ENCODE peak calls at places on chromosome 7, in eight cellular contexts. X is A549, V is HCT116, P is H1, K is adrenal gland, J is tibial nerve, E is gastrocnemius medialis, N is stomach. L is an unnamed sample. For H3K4me1, the result is how much of the 10 kb centered on the place peaks cover.

GRCh38 chr7:155247479-155248365 is 50.0 kb upstream of the INSIG1 start:
- DNase-seq in K (no peak), J (no peak), N (no peak), X (no peak), E (no peak), V (no peak), P (no peak), L (no peak)

GRCh38 chr7:158971214-158971613 is 114.9 kb downstream of the DYNC2I1 start:
- DNase-seq in N (no peak), X (no peak), V (no peak), K (no peak), J (no peak), P (no peak), E (no peak), L (no peak)

GRCh38 chr7:132755538-132756481 is 179.5 kb upstream of the PLXNA4 start:
- DNase-seq in V (no peak), P (no peak), X (no peak), N (no peak), J (no peak), E (no peak), K (peak), L (no peak)

GRCh38 chr7:26436996-26437547 is 145.4 kb downstream of the SNX10 start:
- DNase-seq in J (no peak), E (no peak), K (no peak), P (no peak), N (no peak), X (no peak), V (no peak), L (no peak)

GRCh38 chr7:141433698-141434097 is 117.5 kb upstream of the AGK start:
- DNase-seq in P (no peak), K (no peak), N (no peak), X (no peak), V (no peak), J (no peak), E (no peak), L (no peak)

GRCh38 chr7:131057015-131057518 is 270.6 kb upstream of the MKLN1 start:
- DNase-seq in E (no peak), J (no peak), V (no peak), P (no peak), X (no peak), N (no peak), K (no peak), L (no peak)

GRCh38 chr7:156907656-156908055 is 14.7 kb upstream of the LMBR1 start:
- DNase-seq in P (no peak), J (no peak), K (no peak), X (no peak), N (no peak), V (no peak), E (no peak), L (no peak)

GRCh38 chr7:90749262-90749661 is 153.1 kb downstream of the CDK14 start:
- DNase-seq in K (no peak), P (no peak), V (no peak), E (no peak), X (no peak), J (no peak), N (no peak), L (no peak)

GRCh38 chr7:17183630-17184328 is 114.7 kb upstream of the AHR start:
- DNase-seq in E (no peak), X (no peak), V (no peak), P (no peak), K (no peak), N (no peak), J (no peak), L (no peak)

GRCh38 chr7:66227808-66228207 is 22.7 kb downstream of the TPST1 start:
- DNase-seq in E (no peak), J (no peak), P (no peak), X (no peak), V (no peak), K (no peak), N (no peak), L (no peak)

GRCh38 chr7:16028103-16028502 is 341.6 kb upstream of the MEOX2 start:
- DNase-seq in J (no peak), P (no peak), E (no peak), V (no peak), X (no peak), K (no peak), N (no peak), L (no peak)

GRCh38 chr7:732094-732541 is 5.0 kb upstream of the PRKAR1B start:
- DNase-seq in J (no peak), V (peak), E (peak), N (peak), K (peak), X (peak), P (no peak), L (peak)

GRCh38 chr7:111424768-111425167 is 137.5 kb downstream of the IMMP2L start:
- DNase-seq in N (no peak), V (no peak), E (no peak), P (no peak), J (no peak), K (no peak), X (no peak), L (no peak)

GRCh38 chr7:132654150-132654549 is 77.9 kb upstream of the PLXNA4 start:
- DNase-seq in J (no peak), P (peak), X (peak), K (no peak), E (no peak), N (no peak), V (peak), L (no peak)

GRCh38 chr7:158973440-158973839 is 117.1 kb downstream of the DYNC2I1 start:
- DNase-seq in E (no peak), P (peak), V (peak), J (no peak), N (peak), K (peak), X (no peak), L (no peak)

GRCh38 chr7:139681463-139681755 is 96.4 kb downstream of the HIPK2 start:
- DNase-seq in X (no peak), N (no peak), E (no peak), V (peak), P (no peak), J (no peak), K (no peak), L (no peak)
- TF ChIP-seq POLR2A in X (no peak), N (no peak), E (no peak), V (no peak), P (no peak), J (no peak), K (no peak), L (no peak)

GRCh38 chr7:102287082-102287464 is 405 bp downstream of the SH2B2 start:
- DNase-seq in E (no peak), V (no peak), N (no peak), K (no peak), P (no peak), J (no peak), X (no peak), L (no peak)
- H3K4me1 ChIP-seq in E (under half), V (under half), N (under half), K (under half), P (under half), J (under half), X (under half), L (under half)

GRCh38 chr7:5822742-5823503 is 41.5 kb upstream of the RNF216 start:
- DNase-seq in X (peak), V (peak), K (peak), N (peak), J (peak), P (peak), E (peak), L (peak)
- TF ChIP-seq POLR2A in X (peak), V (no peak), K (peak), N (no peak), J (peak), P (no peak), E (peak), L (peak)

GRCh38 chr7:150953061-150953997 is 24.8 kb downstream of the KCNH2 start:
- DNase-seq in E (no peak), X (no peak), K (no peak), P (no peak), N (no peak), V (no peak), J (no peak), L (peak)
- H3K4me1 ChIP-seq in E (under half), X (under half), K (under half), P (under half), N (under half), V (under half), J (under half), L (under half)

DNA sequence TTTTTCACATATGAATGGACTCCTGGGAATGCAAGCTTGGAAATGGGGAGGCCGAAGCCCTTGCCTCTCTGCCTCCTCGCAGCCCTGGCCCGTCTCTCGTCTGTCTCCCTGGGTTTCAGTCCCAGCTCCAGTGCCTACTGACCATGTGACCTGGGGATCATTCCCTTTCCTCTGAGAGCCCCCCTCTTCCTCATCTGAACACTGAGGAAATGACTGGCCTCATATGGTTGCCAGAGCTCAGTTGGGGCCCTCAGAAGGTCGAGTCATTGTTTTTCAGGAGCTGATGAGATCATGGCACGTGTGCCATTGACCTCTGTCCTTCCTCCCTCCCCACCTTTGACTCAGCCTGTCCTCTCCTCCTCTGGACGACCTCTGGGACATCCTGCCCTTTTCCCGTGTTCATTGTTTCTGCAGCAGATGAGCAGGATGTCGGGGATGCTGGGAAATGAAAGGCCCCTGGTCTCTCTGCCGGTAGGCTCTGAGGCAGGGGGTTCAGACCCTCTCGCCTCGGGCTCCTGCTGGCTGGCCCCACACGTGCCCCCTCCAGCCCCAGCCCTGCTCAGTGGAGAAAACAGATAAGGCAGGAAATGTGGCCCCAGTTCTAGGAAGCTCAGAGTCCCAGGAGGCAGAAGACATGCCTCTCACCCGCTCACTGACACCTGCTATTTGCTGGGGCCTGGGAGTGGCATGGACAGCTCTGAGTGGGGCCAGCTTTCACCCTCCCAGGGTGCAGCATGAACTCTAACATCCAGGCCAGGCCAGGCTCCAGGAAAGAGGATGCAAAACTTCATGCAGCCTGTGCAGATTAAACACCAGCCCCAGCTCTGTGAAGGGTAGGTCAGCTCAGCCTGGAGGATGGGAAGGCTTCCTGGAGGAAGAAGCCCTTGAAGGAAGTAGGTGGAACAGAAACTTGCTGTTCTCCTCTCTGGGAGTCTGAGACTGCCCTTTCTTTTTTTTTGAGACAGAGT is 8.3 kb upstream of the PPP1R35 start:
- DNase-seq in J (no peak), K (peak), X (no peak), P (no peak), E (no peak), N (no peak), V (no peak), L (peak)
- TF ChIP-seq POLR2A in J (no peak), K (peak), X (no peak), P (no peak), E (peak), N (no peak), V (no peak), L (peak)

DNA sequence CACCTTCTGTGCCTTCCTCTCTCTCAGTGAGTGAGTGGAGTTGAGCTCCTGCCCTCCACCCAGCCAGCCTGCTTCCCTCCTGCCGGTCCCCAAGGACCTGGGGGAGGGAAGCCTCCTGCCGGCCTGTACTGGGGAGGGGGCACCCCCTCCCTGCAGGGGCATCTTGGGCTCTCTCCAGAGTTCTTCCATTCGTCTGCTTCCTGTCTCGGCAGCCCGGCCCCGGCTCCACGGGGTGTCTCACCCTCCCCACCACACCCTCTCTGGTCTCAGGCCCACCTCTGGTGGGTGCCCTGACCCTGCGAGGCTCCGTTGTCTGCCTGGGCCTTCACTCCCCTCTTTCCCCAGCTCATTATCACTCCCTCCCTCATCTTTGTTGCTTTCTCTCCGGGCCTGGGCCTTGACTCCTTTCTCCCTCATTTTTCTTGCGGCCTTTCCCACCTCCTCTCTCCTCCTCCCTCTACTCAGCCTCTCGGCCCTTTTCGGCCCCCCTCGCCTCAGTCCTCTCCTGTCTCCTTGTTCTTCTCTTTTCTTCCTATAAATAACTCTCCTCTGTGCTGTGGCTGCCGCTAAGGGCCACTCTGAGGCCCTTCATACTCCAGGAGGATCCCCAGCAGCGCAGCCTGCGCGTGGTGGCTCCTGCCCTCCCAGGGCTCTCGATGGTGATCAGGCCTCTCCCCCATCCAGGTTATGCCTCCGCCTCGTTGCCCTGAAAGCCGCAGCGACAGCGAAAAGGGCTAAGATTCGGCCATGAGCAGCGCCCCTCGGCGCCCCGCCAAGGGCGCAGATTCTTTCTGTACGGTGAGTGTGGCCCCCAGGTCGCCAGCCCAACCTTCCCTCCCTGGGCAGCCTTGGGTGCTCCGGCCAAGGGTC is 2.1 kb downstream of the SLC4A2 start:
- DNase-seq in X (no peak), K (no peak), V (no peak), P (peak), N (no peak), E (no peak), J (no peak), L (no peak)
- H3K4me1 ChIP-seq in X (under half), K (under half), V (half or more), P (under half), N (half or more), E (under half), J (under half), L (under half)

DNA sequence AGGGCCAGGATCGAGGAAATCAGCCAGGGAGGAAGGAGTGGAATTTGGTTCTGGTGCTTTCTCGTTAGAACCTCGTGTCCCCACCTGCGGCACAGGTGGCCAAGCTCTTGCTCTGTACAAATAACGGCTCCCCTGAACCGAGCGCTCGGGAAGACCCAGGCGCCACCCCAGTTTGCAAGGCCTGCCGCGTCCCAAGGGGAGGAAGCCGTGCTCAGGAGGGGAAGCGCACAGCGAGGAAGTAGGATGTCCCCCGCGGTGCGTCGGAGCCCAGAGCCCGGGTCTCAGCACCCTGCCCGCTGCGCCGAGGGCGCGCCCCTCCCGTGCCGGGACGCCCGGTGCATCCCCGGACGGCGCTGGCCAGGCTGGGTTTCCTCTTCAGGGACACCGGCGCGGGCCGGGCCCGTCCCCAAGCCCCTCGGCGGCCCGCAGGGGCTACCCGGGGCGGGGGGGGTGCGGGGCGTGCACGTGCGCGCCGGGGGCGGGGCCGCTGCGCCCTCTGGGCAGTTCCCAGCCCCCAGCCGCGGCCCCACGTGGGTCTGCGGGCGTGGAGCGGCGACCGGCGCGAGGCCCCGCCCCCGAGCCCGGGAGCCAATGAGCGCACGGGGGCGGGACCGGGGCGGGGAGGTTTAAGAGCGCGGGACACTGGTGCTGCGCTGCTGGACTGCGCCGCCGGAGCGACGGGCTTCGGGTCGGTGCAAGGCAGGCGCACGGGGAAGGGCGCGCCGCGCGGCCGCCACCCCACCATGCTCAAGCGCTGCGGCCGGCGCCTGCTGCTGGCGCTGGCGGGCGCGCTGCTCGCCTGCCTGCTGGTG is at the start of gene LFNG:
- DNase-seq in K (peak), X (peak), E (peak), V (peak), J (peak), N (peak), P (peak), L (peak)
- TF ChIP-seq POLR2A in K (peak), X (peak), E (peak), V (peak), J (peak), N (no peak), P (no peak), L (peak)

L was measured in right lobe of liver.